ENCODE peak calls at places on chromosomes 4 and X, in nine cellular contexts. One of them, this sample, is unnamed.
A peak's percentile ranks its signal among the peaks of the same experiment; 100 is the strongest.

GRCh38 chr4:15295421-15296162 is 132.2 kb upstream of the C1QTNF7 start:
- DNase-seq in GM12878: no peak
- DNase-seq in endodermal cell: no peak
- DNase-seq in stimulated activated CD8-positive, alpha-beta memory T cell treated with anti-CD3 and anti-CD28 coated beads, Interleukin-15, amount 100 ng/mL, for 1 hour: no peak
- DNase-seq in non-pigmented ciliary epithelial cell: no peak
- DNase-seq in HT-29: no peak
- DNase-seq in GM23338: no peak
- DNase-seq in GM13976: no peak
- DNase-seq in NCI-H446: peak; percentile 83
- DNase-seq in this sample: no peak

GRCh38 chr4:15182600-15183222 is 180.4 kb downstream of the CPEB2 start:
- DNase-seq in GM12878: no peak
- DNase-seq in endodermal cell: no peak
- DNase-seq in stimulated activated CD8-positive, alpha-beta memory T cell treated with anti-CD3 and anti-CD28 coated beads, Interleukin-15, amount 100 ng/mL, for 1 hour: no peak
- DNase-seq in non-pigmented ciliary epithelial cell: no peak
- DNase-seq in HT-29: no peak
- DNase-seq in GM23338: no peak
- DNase-seq in GM13976: no peak
- DNase-seq in NCI-H446: no peak
- DNase-seq in this sample: no peak

GRCh38 chr4:48193921-48194320 is 59.9 kb upstream of the TXK start:
- DNase-seq in GM12878: no peak
- DNase-seq in endodermal cell: no peak
- DNase-seq in stimulated activated CD8-positive, alpha-beta memory T cell treated with anti-CD3 and anti-CD28 coated beads, Interleukin-15, amount 100 ng/mL, for 1 hour: no peak
- DNase-seq in non-pigmented ciliary epithelial cell: no peak
- DNase-seq in HT-29: no peak
- DNase-seq in GM23338: no peak
- DNase-seq in GM13976: no peak
- DNase-seq in NCI-H446: no peak
- DNase-seq in this sample: no peak

GRCh38 chrX:150036641-150037040 is 98.3 kb upstream of the EOLA2 start:
- DNase-seq in GM12878: no peak
- DNase-seq in endodermal cell: no peak
- DNase-seq in stimulated activated CD8-positive, alpha-beta memory T cell treated with anti-CD3 and anti-CD28 coated beads, Interleukin-15, amount 100 ng/mL, for 1 hour: no peak
- DNase-seq in non-pigmented ciliary epithelial cell: no peak
- DNase-seq in HT-29: no peak
- DNase-seq in GM23338: no peak
- DNase-seq in GM13976: no peak
- DNase-seq in NCI-H446: no peak
- DNase-seq in this sample: no peak

GRCh38 chr4:152936446-152937279 is 540 bp downstream of the FHDC1 start:
- DNase-seq in GM12878: no peak
- DNase-seq in endodermal cell: peak; percentile 88
- DNase-seq in stimulated activated CD8-positive, alpha-beta memory T cell treated with anti-CD3 and anti-CD28 coated beads, Interleukin-15, amount 100 ng/mL, for 1 hour: no peak
- DNase-seq in non-pigmented ciliary epithelial cell: no peak
- DNase-seq in HT-29: peak; percentile 54
- DNase-seq in GM23338: peak; percentile 91
- DNase-seq in GM13976: peak; percentile 67
- DNase-seq in NCI-H446: no peak
- DNase-seq in this sample: peak; percentile 62

GRCh38 chrX:1384738-1385250 is 7.1 kb downstream of the SLC25A6 start:
- DNase-seq in GM12878: no peak
- DNase-seq in endodermal cell: peak; percentile 63
- DNase-seq in stimulated activated CD8-positive, alpha-beta memory T cell treated with anti-CD3 and anti-CD28 coated beads, Interleukin-15, amount 100 ng/mL, for 1 hour: no peak
- DNase-seq in non-pigmented ciliary epithelial cell: no peak
- DNase-seq in HT-29: no peak
- DNase-seq in GM23338: no peak
- DNase-seq in GM13976: peak; percentile 20
- DNase-seq in NCI-H446: no peak
- DNase-seq in this sample: no peak

GRCh38 chr4:75953509-75953908 is 12.7 kb upstream of the NAAA start:
- DNase-seq in GM12878: no peak
- DNase-seq in endodermal cell: no peak
- DNase-seq in stimulated activated CD8-positive, alpha-beta memory T cell treated with anti-CD3 and anti-CD28 coated beads, Interleukin-15, amount 100 ng/mL, for 1 hour: no peak
- DNase-seq in non-pigmented ciliary epithelial cell: no peak
- DNase-seq in HT-29: no peak
- DNase-seq in GM23338: no peak
- DNase-seq in GM13976: no peak
- DNase-seq in NCI-H446: no peak
- DNase-seq in this sample: no peak

GRCh38 chr4:6617246-6617645 is 23.2 kb upstream of the MRFAP1 start:
- DNase-seq in GM12878: no peak
- DNase-seq in endodermal cell: no peak
- DNase-seq in stimulated activated CD8-positive, alpha-beta memory T cell treated with anti-CD3 and anti-CD28 coated beads, Interleukin-15, amount 100 ng/mL, for 1 hour: no peak
- DNase-seq in non-pigmented ciliary epithelial cell: no peak
- DNase-seq in HT-29: no peak
- DNase-seq in GM23338: no peak
- DNase-seq in GM13976: no peak
- DNase-seq in NCI-H446: no peak
- DNase-seq in this sample: no peak

GRCh38 chr4:38600575-38600974 is 63.4 kb upstream of the KLF3 start:
- DNase-seq in GM12878: no peak
- DNase-seq in endodermal cell: no peak
- DNase-seq in stimulated activated CD8-positive, alpha-beta memory T cell treated with anti-CD3 and anti-CD28 coated beads, Interleukin-15, amount 100 ng/mL, for 1 hour: no peak
- DNase-seq in non-pigmented ciliary epithelial cell: no peak
- DNase-seq in HT-29: peak; percentile 39
- DNase-seq in GM23338: no peak
- DNase-seq in GM13976: no peak
- DNase-seq in NCI-H446: no peak
- DNase-seq in this sample: no peak

GRCh38 chr4:141849367-141849766 is 213.0 kb downstream of the IL15 start:
- DNase-seq in GM12878: no peak
- DNase-seq in endodermal cell: no peak
- DNase-seq in stimulated activated CD8-positive, alpha-beta memory T cell treated with anti-CD3 and anti-CD28 coated beads, Interleukin-15, amount 100 ng/mL, for 1 hour: no peak
- DNase-seq in non-pigmented ciliary epithelial cell: no peak
- DNase-seq in HT-29: no peak
- DNase-seq in GM23338: no peak
- DNase-seq in GM13976: no peak
- DNase-seq in NCI-H446: no peak
- DNase-seq in this sample: no peak

GRCh38 chr4:8828869-8829268 is 42.8 kb downstream of the HMX1 start:
- DNase-seq in GM12878: no peak
- DNase-seq in endodermal cell: peak; percentile 8
- DNase-seq in stimulated activated CD8-positive, alpha-beta memory T cell treated with anti-CD3 and anti-CD28 coated beads, Interleukin-15, amount 100 ng/mL, for 1 hour: no peak
- DNase-seq in non-pigmented ciliary epithelial cell: no peak
- DNase-seq in HT-29: no peak
- DNase-seq in GM23338: no peak
- DNase-seq in GM13976: no peak
- DNase-seq in NCI-H446: no peak
- DNase-seq in this sample: no peak

GRCh38 chr4:152535236-152535902 is 523 bp downstream of the FBXW7 start:
- DNase-seq in GM12878: no peak
- DNase-seq in endodermal cell: no peak
- DNase-seq in stimulated activated CD8-positive, alpha-beta memory T cell treated with anti-CD3 and anti-CD28 coated beads, Interleukin-15, amount 100 ng/mL, for 1 hour: no peak
- DNase-seq in non-pigmented ciliary epithelial cell: no peak
- DNase-seq in HT-29: peak; percentile 14
- DNase-seq in GM23338: peak; percentile 39
- DNase-seq in GM13976: peak; percentile 35
- DNase-seq in NCI-H446: no peak
- DNase-seq in this sample: peak; percentile 41

GRCh38 chrX:108699368-108699767 is 37.0 kb downstream of the IRS4 start:
- DNase-seq in GM12878: peak; percentile 7
- DNase-seq in endodermal cell: no peak
- DNase-seq in stimulated activated CD8-positive, alpha-beta memory T cell treated with anti-CD3 and anti-CD28 coated beads, Interleukin-15, amount 100 ng/mL, for 1 hour: no peak
- DNase-seq in non-pigmented ciliary epithelial cell: no peak
- DNase-seq in HT-29: peak; percentile 59
- DNase-seq in GM23338: peak; percentile 49
- DNase-seq in GM13976: peak; percentile 3
- DNase-seq in NCI-H446: peak; percentile 41
- DNase-seq in this sample: peak; percentile 2

GRCh38 chr4:175806741-175807140 is 5.3 kb downstream of the GPM6A start:
- DNase-seq in GM12878: no peak
- DNase-seq in endodermal cell: no peak
- DNase-seq in stimulated activated CD8-positive, alpha-beta memory T cell treated with anti-CD3 and anti-CD28 coated beads, Interleukin-15, amount 100 ng/mL, for 1 hour: no peak
- DNase-seq in non-pigmented ciliary epithelial cell: no peak
- DNase-seq in HT-29: no peak
- DNase-seq in GM23338: no peak
- DNase-seq in GM13976: no peak
- DNase-seq in NCI-H446: peak; percentile 48
- DNase-seq in this sample: no peak

GRCh38 chrX:106249706-106250379 is 81.7 kb downstream of the PWWP3B start:
- DNase-seq in GM12878: no peak
- DNase-seq in endodermal cell: no peak
- DNase-seq in stimulated activated CD8-positive, alpha-beta memory T cell treated with anti-CD3 and anti-CD28 coated beads, Interleukin-15, amount 100 ng/mL, for 1 hour: no peak
- DNase-seq in non-pigmented ciliary epithelial cell: no peak
- DNase-seq in HT-29: no peak
- DNase-seq in GM23338: no peak
- DNase-seq in GM13976: no peak
- DNase-seq in NCI-H446: no peak
- DNase-seq in this sample: no peak

GRCh38 chrX:77436682-77437081 is 10.5 kb upstream of the FGF16 start:
- DNase-seq in GM12878: no peak
- DNase-seq in endodermal cell: no peak
- DNase-seq in stimulated activated CD8-positive, alpha-beta memory T cell treated with anti-CD3 and anti-CD28 coated beads, Interleukin-15, amount 100 ng/mL, for 1 hour: no peak
- DNase-seq in non-pigmented ciliary epithelial cell: peak; percentile 19
- DNase-seq in HT-29: no peak
- DNase-seq in GM23338: no peak
- DNase-seq in GM13976: no peak
- DNase-seq in NCI-H446: no peak
- DNase-seq in this sample: no peak

GRCh38 chr4:78774395-78774794 is 1.8 kb upstream of the BMP2K start:
- DNase-seq in GM12878: no peak
- DNase-seq in endodermal cell: no peak
- DNase-seq in stimulated activated CD8-positive, alpha-beta memory T cell treated with anti-CD3 and anti-CD28 coated beads, Interleukin-15, amount 100 ng/mL, for 1 hour: no peak
- DNase-seq in non-pigmented ciliary epithelial cell: no peak
- DNase-seq in HT-29: no peak
- DNase-seq in GM23338: no peak
- DNase-seq in GM13976: peak; percentile 30
- DNase-seq in NCI-H446: no peak
- DNase-seq in this sample: no peak

GRCh38 chr4:145482209-145483021 is 762 bp downstream of the SMAD1 start:
- DNase-seq in GM12878: peak; percentile 28
- DNase-seq in endodermal cell: peak; percentile 82
- DNase-seq in stimulated activated CD8-positive, alpha-beta memory T cell treated with anti-CD3 and anti-CD28 coated beads, Interleukin-15, amount 100 ng/mL, for 1 hour: no peak
- DNase-seq in non-pigmented ciliary epithelial cell: peak; percentile 63
- DNase-seq in HT-29: peak; percentile 69
- DNase-seq in GM23338: peak; percentile 77
- DNase-seq in GM13976: peak; percentile 64
- DNase-seq in NCI-H446: peak; percentile 38
- DNase-seq in this sample: peak; percentile 76

GRCh38 chrX:155874571-155875244 is 6.4 kb upstream of the VAMP7 start:
- DNase-seq in GM12878: no peak
- DNase-seq in endodermal cell: no peak
- DNase-seq in stimulated activated CD8-positive, alpha-beta memory T cell treated with anti-CD3 and anti-CD28 coated beads, Interleukin-15, amount 100 ng/mL, for 1 hour: no peak
- DNase-seq in non-pigmented ciliary epithelial cell: no peak
- DNase-seq in HT-29: no peak
- DNase-seq in GM23338: peak; percentile 6
- DNase-seq in GM13976: no peak
- DNase-seq in NCI-H446: no peak
- DNase-seq in this sample: peak; percentile 7

GRCh38 chr4:86359944-86360478 is at the start of gene MAPK10:
- DNase-seq in GM12878: peak; percentile 62
- DNase-seq in endodermal cell: peak; percentile 73
- DNase-seq in stimulated activated CD8-positive, alpha-beta memory T cell treated with anti-CD3 and anti-CD28 coated beads, Interleukin-15, amount 100 ng/mL, for 1 hour: no peak
- DNase-seq in non-pigmented ciliary epithelial cell: peak; percentile 80
- DNase-seq in HT-29: no peak
- DNase-seq in GM23338: peak; percentile 95
- DNase-seq in GM13976: peak; percentile 54
- DNase-seq in NCI-H446: no peak
- DNase-seq in this sample: no peak

GRCh38 chrX:11787564-11787963 is 29.5 kb downstream of the MSL3 start:
- DNase-seq in GM12878: no peak
- DNase-seq in endodermal cell: peak; percentile 95
- DNase-seq in stimulated activated CD8-positive, alpha-beta memory T cell treated with anti-CD3 and anti-CD28 coated beads, Interleukin-15, amount 100 ng/mL, for 1 hour: peak; percentile 43
- DNase-seq in non-pigmented ciliary epithelial cell: peak; percentile 37
- DNase-seq in HT-29: no peak
- DNase-seq in GM23338: peak; percentile 89
- DNase-seq in GM13976: no peak
- DNase-seq in NCI-H446: peak; percentile 3
- DNase-seq in this sample: peak; percentile 16

GRCh38 chr4:62912531-62912930 is 1496.7 kb downstream of the TECRL start:
- DNase-seq in GM12878: no peak
- DNase-seq in endodermal cell: no peak
- DNase-seq in stimulated activated CD8-positive, alpha-beta memory T cell treated with anti-CD3 and anti-CD28 coated beads, Interleukin-15, amount 100 ng/mL, for 1 hour: no peak
- DNase-seq in non-pigmented ciliary epithelial cell: no peak
- DNase-seq in HT-29: peak; percentile 28
- DNase-seq in GM23338: no peak
- DNase-seq in GM13976: no peak
- DNase-seq in NCI-H446: peak; percentile 27
- DNase-seq in this sample: no peak

This sample was measured in AG08396.